ENCODE peak calls at places on chromosomes 6 and 20, in four cellular contexts. W is keratinocyte, I is astrocyte, Y is adrenal gland. Q is an unnamed sample.

GRCh38 chr6:14501914-14502313 is 384.3 kb downstream of the CD83 start:
- DNase-seq in I (peak; percentile 13), Y (no peak), W (no peak), Q (no peak)

GRCh38 chr6:26627843-26628242 is 31.1 kb downstream of the ABT1 start:
- DNase-seq in W (no peak), Y (no peak), I (no peak), Q (no peak)

GRCh38 chr6:119544325-119545150 is 195.0 kb upstream of the MAN1A1 start:
- DNase-seq in Y (no peak), I (no peak), W (no peak), Q (no peak)

GRCh38 chr6:143953922-143954321 is 54.1 kb downstream of the PLAGL1 start:
- DNase-seq in W (no peak), Y (no peak), I (no peak), Q (no peak)

GRCh38 chr6:158018851-158019361 is 37.2 kb downstream of the SYNJ2 start:
- DNase-seq in Y (no peak), W (no peak), I (peak; percentile 83), Q (peak; percentile 75)

GRCh38 chr6:164528539-164528938 is 780.9 kb downstream of the C6orf118 start:
- DNase-seq in W (peak; percentile 7), Y (no peak), I (no peak), Q (no peak)

GRCh38 chr6:47478233-47479155 is 905 bp downstream of the CD2AP start:
- DNase-seq in I (peak; percentile 27), Y (no peak), W (no peak), Q (peak; percentile 32)

GRCh38 chr6:118558811-118559217 is 10.7 kb downstream of the PLN start:
- DNase-seq in Y (no peak), W (no peak), I (peak; percentile 28), Q (no peak)

GRCh38 chr20:60558491-60558890 is 600.3 kb downstream of the CDH26 start:
- DNase-seq in Y (no peak), W (no peak), I (no peak), Q (no peak)

GRCh38 chr6:152170702-152171667 is 363.5 kb downstream of the ESR1 start:
- DNase-seq in I (peak; percentile 97), W (no peak), Y (peak; percentile 24), Q (peak; percentile 72)

GRCh38 chr20:46199198-46199597 is 81.1 kb downstream of the CD40 start:
- DNase-seq in W (no peak), I (no peak), Y (peak; percentile 52), Q (no peak)

GRCh38 chr6:24848461-24848860 is 49.7 kb upstream of the ARMH2 start:
- DNase-seq in I (no peak), W (no peak), Y (no peak), Q (no peak)

GRCh38 chr6:28136585-28137457 is 4.9 kb upstream of the ZKSCAN8 start:
- DNase-seq in Y (peak; percentile 88), W (no peak), I (peak; percentile 96), Q (peak; percentile 97)

GRCh38 chr6:143264291-143264834 is 186.1 kb downstream of the ADAT2 start:
- DNase-seq in W (no peak), Y (no peak), I (no peak), Q (no peak)

GRCh38 chr20:15654208-15654649 is 919.0 kb downstream of the KIF16B start:
- DNase-seq in I (no peak), Y (peak; percentile 27), W (no peak), Q (peak; percentile 63)

GRCh38 chr6:8529250-8529649 is 93.9 kb upstream of the SLC35B3 start:
- DNase-seq in Y (no peak), I (no peak), W (no peak), Q (no peak)

GRCh38 chr6:100880149-100880900 is 804 bp downstream of the ASCC3 start:
- DNase-seq in I (peak; percentile 16), Y (no peak), W (no peak), Q (peak; percentile 56)

GRCh38 chr6:23106951-23107350 is 537.6 kb downstream of the HDGFL1 start:
- DNase-seq in W (no peak), I (peak; percentile 91), Y (no peak), Q (peak; percentile 13)

GRCh38 chr6:32188381-32189081 is 1.5 kb downstream of the PBX2 start:
- DNase-seq in I (peak; percentile 10), W (no peak), Y (no peak), Q (peak; percentile 26)

GRCh38 chr6:161035182-161035980 is 43.8 kb downstream of the MAP3K4 start:
- DNase-seq in W (no peak), Y (no peak), I (no peak), Q (no peak)

GRCh38 chr20:25057234-25058050 is 497 bp downstream of the ACSS1 start:
- DNase-seq in Y (peak; percentile 69), W (no peak), I (no peak), Q (peak; percentile 40)

GRCh38 chr6:30682181-30683117 is 4.0 kb downstream of the PPP1R18 start:
- DNase-seq in I (peak; percentile 77), W (no peak), Y (peak; percentile 76), Q (peak; percentile 75)

GRCh38 chr6:80742481-80742880 is 636.0 kb downstream of the BCKDHB start:
- DNase-seq in W (no peak), I (peak; percentile 39), Y (no peak), Q (peak; percentile 63)

GRCh38 chr6:108661430-108661829 is 100.7 kb downstream of the FOXO3 start:
- DNase-seq in I (peak; percentile 36), Y (no peak), W (no peak), Q (peak; percentile 37)

GRCh38 chr6:17493286-17493685 is 99.9 kb downstream of the CAP2 start:
- DNase-seq in I (peak; percentile 89), W (no peak), Y (no peak), Q (peak; percentile 58)

GRCh38 chr6:35072698-35073055 is 68.5 kb downstream of the TCP11 start:
- DNase-seq in I (no peak), W (no peak), Y (no peak), Q (no peak)

GRCh38 chr20:53826597-53827291 is 233.1 kb upstream of the ZNF217 start:
- DNase-seq in W (no peak), Y (no peak), I (no peak), Q (peak; percentile 9)

GRCh38 chr6:89984926-89985743 is 90.9 kb downstream of the GJA10 start:
- DNase-seq in Y (peak; percentile 41), W (no peak), I (peak; percentile 77), Q (peak; percentile 42)

DNA sequence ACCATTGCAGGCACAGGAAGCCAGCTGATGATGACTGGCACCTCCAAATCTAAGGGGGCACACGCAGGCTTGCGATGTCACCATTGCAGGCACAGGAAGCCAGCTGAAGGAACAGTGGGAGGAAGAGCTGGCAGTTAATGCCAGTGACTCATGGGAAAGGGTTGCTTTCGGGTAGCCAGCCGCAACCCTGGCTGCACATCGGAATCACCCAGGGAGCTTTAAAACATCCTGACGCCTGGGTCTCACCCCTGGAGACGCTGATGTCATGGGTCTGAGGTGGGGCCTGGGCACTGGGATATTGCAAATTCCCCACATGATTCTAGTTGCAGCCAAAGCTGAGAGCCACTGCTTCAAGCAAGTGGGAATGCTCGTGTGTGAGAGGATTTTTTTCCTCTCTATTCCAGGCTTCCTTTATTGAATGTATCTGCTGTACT is 16.1 kb upstream of the CCN6 start:
- DNase-seq in W (no peak), I (peak; percentile 97), Y (peak; percentile 24), Q (peak; percentile 95)
- H3K4me3 ChIP-seq in W (no peak overlapping the region), I (peak overlapping the region; percentile 42), Y (no peak overlapping the region), Q (no peak overlapping the region)

GRCh38 chr20:50257860-50258259 is 67.2 kb downstream of the CEBPB start:
- DNase-seq in W (no peak), Y (no peak), I (no peak), Q (no peak)
- H3K4me3 ChIP-seq in W (no peak overlapping the region), Y (no peak overlapping the region), I (no peak overlapping the region), Q (no peak overlapping the region)

GRCh38 chr6:1624071-1624847 is 14.5 kb downstream of the FOXC1 start:
- DNase-seq in Y (no peak), W (no peak), I (no peak), Q (no peak)
- H3K4me3 ChIP-seq in Y (peak overlapping the region; percentile 51), W (peak overlapping the region; percentile 48), I (peak overlapping the region; percentile 69), Q (peak overlapping the region; percentile 68)

GRCh38 chr6:129749749-129750120 is 39.8 kb upstream of the ARHGAP18 start:
- DNase-seq in W (peak; percentile 46), Y (no peak), I (peak; percentile 81), Q (peak; percentile 87)
- H3K4me3 ChIP-seq in W (no peak overlapping the region), Y (no peak overlapping the region), I (peak overlapping the region; percentile 7), Q (no peak overlapping the region)

GRCh38 chr6:127907960-127908640 is 7.2 kb upstream of the THEMIS start:
- DNase-seq in I (no peak), Y (no peak), W (no peak), Q (no peak)
- H3K4me3 ChIP-seq in I (no peak overlapping the region), Y (no peak overlapping the region), W (no peak overlapping the region), Q (no peak overlapping the region)

Q was measured in fibroblast of pulmonary artery.